ENCODE peak calls at places on chromosomes 5 and 9, in six cellular contexts. R, K, Q, G, F and D are unnamed samples.

GRCh38 chr5:19401032-19401431 is 587.0 kb downstream of the CDH18 start:
- DNase-seq in R (no peak), K (no peak), Q (no peak), G (no peak), F (no peak), D (no peak)

GRCh38 chr9:35733109-35733541 is 659 bp downstream of the CREB3 start:
- DNase-seq in R (no peak), K (peak; percentile 42), Q (no peak), G (no peak), F (peak; percentile 79), D (no peak)

GRCh38 chr9:2641033-2641432 is 19.4 kb downstream of the VLDLR start:
- DNase-seq in R (no peak), K (peak; percentile 90), Q (no peak), G (no peak), F (no peak), D (no peak)

GRCh38 chr5:160656961-160657570 is 194.9 kb downstream of the ATP10B start:
- DNase-seq in R (no peak), K (no peak), Q (no peak), G (no peak), F (no peak), D (no peak)

GRCh38 chr9:123425261-123425821 is 69.3 kb downstream of the CRB2 start:
- DNase-seq in R (no peak), K (no peak), Q (no peak), G (peak; percentile 48), F (no peak), D (no peak)

GRCh38 chr5:142508630-142509425 is 177.1 kb downstream of the FGF1 start:
- DNase-seq in R (no peak), K (no peak), Q (no peak), G (no peak), F (no peak), D (no peak)

GRCh38 chr9:129078691-129079503 is 2.0 kb upstream of the DOLPP1 start:
- DNase-seq in R (peak; percentile 52), K (no peak), Q (no peak), G (no peak), F (no peak), D (no peak)

GRCh38 chr9:4375424-4376195 is 75.7 kb upstream of the GLIS3 start:
- DNase-seq in R (no peak), K (no peak), Q (no peak), G (no peak), F (peak; percentile 26), D (no peak)

GRCh38 chr9:105390901-105391300 is 56.9 kb upstream of the FSD1L start:
- DNase-seq in R (no peak), K (no peak), Q (no peak), G (no peak), F (no peak), D (no peak)

GRCh38 chr5:177346820-177347219 is 4.6 kb downstream of the LMAN2 start:
- DNase-seq in R (no peak), K (no peak), Q (no peak), G (peak; percentile 1), F (no peak), D (no peak)

GRCh38 chr9:121701736-121702261 is 50.4 kb downstream of the DAB2IP start:
- DNase-seq in R (no peak), K (no peak), Q (no peak), G (no peak), F (no peak), D (no peak)

GRCh38 chr5:177403194-177403825 is 2.8 kb upstream of the PFN3 start:
- DNase-seq in R (no peak), K (no peak), Q (no peak), G (peak; percentile 89), F (no peak), D (no peak)

GRCh38 chr5:148729182-148729581 is 74.9 kb upstream of the HTR4 start:
- DNase-seq in R (no peak), K (no peak), Q (no peak), G (no peak), F (no peak), D (no peak)

GRCh38 chr9:111096051-111096450 is 57.8 kb upstream of the LPAR1 start:
- DNase-seq in R (no peak), K (no peak), Q (no peak), G (no peak), F (no peak), D (no peak)

GRCh38 chr5:107508083-107508482 is 162.7 kb downstream of the EFNA5 start:
- DNase-seq in R (no peak), K (no peak), Q (no peak), G (no peak), F (no peak), D (no peak)

GRCh38 chr5:159519365-159519764 is 189.1 kb upstream of the IL12B start:
- DNase-seq in R (no peak), K (no peak), Q (no peak), G (no peak), F (no peak), D (no peak)

GRCh38 chr5:119301210-119301609 is 54.6 kb upstream of the TNFAIP8 start:
- DNase-seq in R (no peak), K (no peak), Q (no peak), G (no peak), F (no peak), D (no peak)

GRCh38 chr5:110686264-110686663 is 40.2 kb downstream of the TMEM232 start:
- DNase-seq in R (no peak), K (no peak), Q (no peak), G (no peak), F (no peak), D (no peak)

GRCh38 chr9:79617395-79617794 is 45.6 kb downstream of the TLE4 start:
- DNase-seq in R (no peak), K (peak; percentile 37), Q (no peak), G (no peak), F (no peak), D (no peak)

GRCh38 chr9:110802416-110803035 is 133.9 kb downstream of the MUSK start:
- DNase-seq in R (no peak), K (no peak), Q (no peak), G (no peak), F (no peak), D (no peak)

GRCh38 chr9:34341659-34342266 is 12.4 kb downstream of the NUDT2 start:
- DNase-seq in R (no peak), K (no peak), Q (no peak), G (no peak), F (no peak), D (no peak)

GRCh38 chr9:121393318-121393717 is 23.3 kb upstream of the STOM start:
- DNase-seq in R (no peak), K (no peak), Q (no peak), G (no peak), F (no peak), D (no peak)

GRCh38 chr5:67095346-67095871 is 101.2 kb downstream of the CD180 start:
- DNase-seq in R (no peak), K (peak; percentile 29), Q (peak; percentile 68), G (no peak), F (no peak), D (no peak)

DNA sequence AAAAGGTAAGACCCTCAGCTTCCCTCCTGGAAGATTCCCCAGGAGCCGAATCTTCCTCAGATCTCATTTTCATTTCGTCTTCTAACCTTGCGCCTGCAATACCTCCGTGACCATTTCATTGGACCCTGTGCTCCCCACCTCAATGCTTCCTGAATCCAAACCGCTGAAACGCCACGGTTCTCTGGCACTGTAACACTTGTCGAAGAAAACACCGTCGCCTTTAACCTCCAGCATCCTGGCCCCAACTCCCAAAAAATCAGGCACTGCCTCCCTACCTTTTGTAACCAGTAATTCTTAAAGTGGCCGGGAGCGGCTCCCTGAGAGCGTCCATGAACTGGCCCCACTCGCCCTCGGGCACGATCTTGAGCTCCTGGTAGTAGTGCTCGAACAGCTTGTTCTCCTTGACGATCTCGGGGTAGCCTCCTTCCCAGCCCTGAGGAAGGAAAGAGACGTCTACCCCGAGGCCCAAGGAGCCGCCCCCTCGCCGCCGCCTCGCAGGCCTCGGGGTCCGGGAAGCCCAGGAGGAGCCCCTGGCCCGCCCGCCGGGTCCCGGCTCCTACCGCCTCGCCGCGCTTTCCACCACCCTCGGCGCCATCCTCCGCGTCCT is 417 bp downstream of the NSUN2 start:
- DNase-seq in R (no peak), K (peak; percentile 22), Q (no peak), G (no peak), F (no peak), D (no peak)
- TF ChIP-seq CTCF in R (peak; percentile 60), K (no peak), Q (no peak), G (no peak), F (no peak), D (no peak)

DNA sequence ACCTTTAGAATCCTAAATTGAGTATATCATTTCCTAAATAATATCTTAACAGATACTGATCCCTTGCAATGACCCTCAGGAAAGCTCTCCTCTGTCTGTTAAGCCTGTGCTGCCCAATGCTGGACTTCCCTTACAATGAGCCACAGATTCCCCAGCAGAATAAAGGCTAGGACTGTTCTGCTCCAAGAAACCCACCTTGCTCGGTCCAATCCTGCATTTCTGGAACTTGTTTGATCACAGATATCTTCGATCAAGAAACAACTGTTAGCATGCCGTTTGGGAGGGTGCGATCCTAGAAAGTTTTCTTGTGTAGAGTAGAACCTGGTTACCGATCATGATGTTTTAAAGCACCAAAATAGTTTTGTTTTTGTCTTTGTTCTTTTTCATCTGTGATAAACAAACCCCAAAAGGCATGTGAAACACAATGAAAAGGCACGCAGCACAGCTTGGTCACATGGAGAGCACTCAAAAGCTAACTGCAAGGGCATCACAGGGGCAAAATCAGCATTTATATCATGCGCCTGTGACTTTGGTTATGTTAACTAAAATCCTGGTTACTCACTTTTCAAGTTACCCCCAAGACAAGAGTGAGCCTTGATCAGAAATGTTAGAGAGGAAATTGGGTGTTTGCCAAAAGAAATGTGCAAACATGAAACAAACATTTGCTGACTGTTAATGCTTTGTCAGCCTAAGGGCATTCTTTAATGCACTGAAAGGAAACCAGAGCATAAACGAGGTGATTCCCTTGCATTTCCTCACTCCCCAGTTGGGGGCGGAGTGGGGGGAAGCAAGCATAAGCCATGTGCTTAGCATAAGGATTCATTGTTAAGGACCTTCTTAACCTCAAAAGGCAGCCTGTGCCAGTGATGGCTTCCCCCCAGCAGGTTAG is 61.9 kb upstream of the ADAMTS16 start:
- DNase-seq in R (no peak), K (no peak), Q (no peak), G (no peak), F (no peak), D (no peak)
- TF ChIP-seq CTCF in R (no peak), K (no peak), Q (no peak), G (no peak), F (no peak), D (no peak)

GRCh38 chr9:95127249-95128176 is 190.0 kb downstream of the FANCC start:
- DNase-seq in R (no peak), K (peak; percentile 84), Q (peak; percentile 87), G (peak; percentile 92), F (peak; percentile 29), D (no peak)

GRCh38 chr9:95126739-95127138 is 190.8 kb downstream of the FANCC start:
- DNase-seq in R (no peak), K (no peak), Q (no peak), G (no peak), F (no peak), D (no peak)

GRCh38 chr9:95125652-95126051 is 191.9 kb downstream of the FANCC start:
- DNase-seq in R (no peak), K (no peak), Q (no peak), G (no peak), F (no peak), D (no peak)

GRCh38 chr9:95128177-95128524 is 189.4 kb downstream of the FANCC start:
- DNase-seq in R (no peak), K (no peak), Q (no peak), G (no peak), F (no peak), D (no peak)

GRCh38 chr9:95124582-95125359 is 192.7 kb downstream of the FANCC start:
- DNase-seq in R (no peak), K (no peak), Q (no peak), G (no peak), F (no peak), D (no peak)
- TF ChIP-seq CTCF in R (peak; percentile 64), K (no peak), Q (peak; percentile 31), G (no peak), F (peak; percentile 27), D (peak; percentile 38)

GRCh38 chr5:29001666-29002065 is 1963.3 kb upstream of the CDH9 start:
- DNase-seq in R (no peak), K (no peak), Q (no peak), G (no peak), F (no peak), D (no peak)
- TF ChIP-seq CTCF in R (peak; percentile 19), K (no peak), Q (no peak), G (no peak), F (no peak), D (peak; percentile 15)